ENCODE peak calls at places on chromosome 22, in eight cellular contexts. One of them, this sample, is unnamed.

GRCh38 chr22:30263883-30264282 is 2.8 kb downstream of the OSM start:
- DNase-seq in Peyer's patch: no peak
- DNase-seq in GM18507: no peak
- DNase-seq in activated T-helper 1 cell treated with anti-CD3 and anti-CD28 coated beads, Interleukin-12 subunit alpha, Interleukin-12 subunit beta, Interleukin-2, Interleukin-4 antibody, amounts not matched to agents 30 ng/mL and 10 ng/mL and 1 ng/mL, durations not matched to agents 14 hours and 24 hours and 36 hours: no peak
- DNase-seq in AG09309: no peak
- DNase-seq in activated naive CD4-positive, alpha-beta T cell treated with anti-CD3 and anti-CD28 coated beads for 36 hours: no peak
- DNase-seq in amniotic stem cell: no peak
- DNase-seq in KBM-7: no peak
- DNase-seq in this sample: no peak

GRCh38 chr22:50507421-50507990 is at the start of gene LMF2:
- DNase-seq in AG09309: peak
- DNase-seq in Peyer's patch: peak
- DNase-seq in activated T-helper 1 cell treated with anti-CD3 and anti-CD28 coated beads, Interleukin-12 subunit alpha, Interleukin-12 subunit beta, Interleukin-2, Interleukin-4 antibody, amounts not matched to agents 30 ng/mL and 10 ng/mL and 1 ng/mL, durations not matched to agents 14 hours and 24 hours and 36 hours: peak
- DNase-seq in KBM-7: peak
- DNase-seq in amniotic stem cell: no peak
- DNase-seq in GM18507: peak
- DNase-seq in activated naive CD4-positive, alpha-beta T cell treated with anti-CD3 and anti-CD28 coated beads for 36 hours: peak
- DNase-seq in this sample: peak

GRCh38 chr22:50246242-50247175 is 1.7 kb upstream of the TUBGCP6 start:
- DNase-seq in activated T-helper 1 cell treated with anti-CD3 and anti-CD28 coated beads, Interleukin-12 subunit alpha, Interleukin-12 subunit beta, Interleukin-2, Interleukin-4 antibody, amounts not matched to agents 30 ng/mL and 10 ng/mL and 1 ng/mL, durations not matched to agents 14 hours and 24 hours and 36 hours: no peak
- DNase-seq in Peyer's patch: no peak
- DNase-seq in KBM-7: no peak
- DNase-seq in GM18507: no peak
- DNase-seq in activated naive CD4-positive, alpha-beta T cell treated with anti-CD3 and anti-CD28 coated beads for 36 hours: no peak
- DNase-seq in AG09309: no peak
- DNase-seq in amniotic stem cell: no peak
- DNase-seq in this sample: no peak

GRCh38 chr22:48577014-48577690 is 1250.5 kb downstream of the BRD1 start:
- DNase-seq in GM18507: no peak
- DNase-seq in AG09309: no peak
- DNase-seq in activated T-helper 1 cell treated with anti-CD3 and anti-CD28 coated beads, Interleukin-12 subunit alpha, Interleukin-12 subunit beta, Interleukin-2, Interleukin-4 antibody, amounts not matched to agents 30 ng/mL and 10 ng/mL and 1 ng/mL, durations not matched to agents 14 hours and 24 hours and 36 hours: no peak
- DNase-seq in amniotic stem cell: no peak
- DNase-seq in activated naive CD4-positive, alpha-beta T cell treated with anti-CD3 and anti-CD28 coated beads for 36 hours: no peak
- DNase-seq in Peyer's patch: no peak
- DNase-seq in KBM-7: no peak
- DNase-seq in this sample: no peak

GRCh38 chr22:46150615-46151423 is 493 bp downstream of the PPARA start:
- DNase-seq in AG09309: no peak
- DNase-seq in Peyer's patch: peak
- DNase-seq in GM18507: peak
- DNase-seq in activated T-helper 1 cell treated with anti-CD3 and anti-CD28 coated beads, Interleukin-12 subunit alpha, Interleukin-12 subunit beta, Interleukin-2, Interleukin-4 antibody, amounts not matched to agents 30 ng/mL and 10 ng/mL and 1 ng/mL, durations not matched to agents 14 hours and 24 hours and 36 hours: peak
- DNase-seq in activated naive CD4-positive, alpha-beta T cell treated with anti-CD3 and anti-CD28 coated beads for 36 hours: peak
- DNase-seq in amniotic stem cell: no peak
- DNase-seq in KBM-7: peak
- DNase-seq in this sample: peak

GRCh38 chr22:38272373-38273134 is at the start of gene TMEM184B:
- DNase-seq in Peyer's patch: peak
- DNase-seq in AG09309: no peak
- DNase-seq in GM18507: peak
- DNase-seq in amniotic stem cell: no peak
- DNase-seq in activated naive CD4-positive, alpha-beta T cell treated with anti-CD3 and anti-CD28 coated beads for 36 hours: peak
- DNase-seq in activated T-helper 1 cell treated with anti-CD3 and anti-CD28 coated beads, Interleukin-12 subunit alpha, Interleukin-12 subunit beta, Interleukin-2, Interleukin-4 antibody, amounts not matched to agents 30 ng/mL and 10 ng/mL and 1 ng/mL, durations not matched to agents 14 hours and 24 hours and 36 hours: peak
- DNase-seq in KBM-7: peak
- DNase-seq in this sample: peak

GRCh38 chr22:20051927-20052308 is 28.1 kb upstream of the DGCR8 start:
- DNase-seq in AG09309: no peak
- DNase-seq in GM18507: no peak
- DNase-seq in amniotic stem cell: no peak
- DNase-seq in Peyer's patch: no peak
- DNase-seq in activated naive CD4-positive, alpha-beta T cell treated with anti-CD3 and anti-CD28 coated beads for 36 hours: no peak
- DNase-seq in KBM-7: no peak
- DNase-seq in activated T-helper 1 cell treated with anti-CD3 and anti-CD28 coated beads, Interleukin-12 subunit alpha, Interleukin-12 subunit beta, Interleukin-2, Interleukin-4 antibody, amounts not matched to agents 30 ng/mL and 10 ng/mL and 1 ng/mL, durations not matched to agents 14 hours and 24 hours and 36 hours: no peak
- DNase-seq in this sample: no peak

GRCh38 chr22:28600546-28601143 is 79.0 kb downstream of the TTC28 start:
- DNase-seq in activated naive CD4-positive, alpha-beta T cell treated with anti-CD3 and anti-CD28 coated beads for 36 hours: no peak
- DNase-seq in activated T-helper 1 cell treated with anti-CD3 and anti-CD28 coated beads, Interleukin-12 subunit alpha, Interleukin-12 subunit beta, Interleukin-2, Interleukin-4 antibody, amounts not matched to agents 30 ng/mL and 10 ng/mL and 1 ng/mL, durations not matched to agents 14 hours and 24 hours and 36 hours: no peak
- DNase-seq in amniotic stem cell: peak
- DNase-seq in Peyer's patch: no peak
- DNase-seq in AG09309: peak
- DNase-seq in GM18507: no peak
- DNase-seq in KBM-7: peak
- DNase-seq in this sample: no peak

GRCh38 chr22:30705710-30706651 is 11.3 kb downstream of the OSBP2 start:
- DNase-seq in Peyer's patch: no peak
- DNase-seq in KBM-7: peak
- DNase-seq in AG09309: peak
- DNase-seq in activated naive CD4-positive, alpha-beta T cell treated with anti-CD3 and anti-CD28 coated beads for 36 hours: peak
- DNase-seq in amniotic stem cell: no peak
- DNase-seq in activated T-helper 1 cell treated with anti-CD3 and anti-CD28 coated beads, Interleukin-12 subunit alpha, Interleukin-12 subunit beta, Interleukin-2, Interleukin-4 antibody, amounts not matched to agents 30 ng/mL and 10 ng/mL and 1 ng/mL, durations not matched to agents 14 hours and 24 hours and 36 hours: no peak
- DNase-seq in GM18507: peak
- DNase-seq in this sample: no peak

GRCh38 chr22:29784451-29785361 is 17.5 kb downstream of the UQCR10 start:
- DNase-seq in KBM-7: no peak
- DNase-seq in activated T-helper 1 cell treated with anti-CD3 and anti-CD28 coated beads, Interleukin-12 subunit alpha, Interleukin-12 subunit beta, Interleukin-2, Interleukin-4 antibody, amounts not matched to agents 30 ng/mL and 10 ng/mL and 1 ng/mL, durations not matched to agents 14 hours and 24 hours and 36 hours: no peak
- DNase-seq in activated naive CD4-positive, alpha-beta T cell treated with anti-CD3 and anti-CD28 coated beads for 36 hours: no peak
- DNase-seq in GM18507: no peak
- DNase-seq in AG09309: no peak
- DNase-seq in amniotic stem cell: no peak
- DNase-seq in Peyer's patch: no peak
- DNase-seq in this sample: no peak

GRCh38 chr22:49450521-49450920 is 377.2 kb downstream of the BRD1 start:
- DNase-seq in amniotic stem cell: no peak
- DNase-seq in KBM-7: no peak
- DNase-seq in GM18507: no peak
- DNase-seq in Peyer's patch: no peak
- DNase-seq in AG09309: no peak
- DNase-seq in activated T-helper 1 cell treated with anti-CD3 and anti-CD28 coated beads, Interleukin-12 subunit alpha, Interleukin-12 subunit beta, Interleukin-2, Interleukin-4 antibody, amounts not matched to agents 30 ng/mL and 10 ng/mL and 1 ng/mL, durations not matched to agents 14 hours and 24 hours and 36 hours: no peak
- DNase-seq in activated naive CD4-positive, alpha-beta T cell treated with anti-CD3 and anti-CD28 coated beads for 36 hours: no peak
- DNase-seq in this sample: no peak

GRCh38 chr22:46036558-46037408 is 59.8 kb upstream of the WNT7B start:
- DNase-seq in GM18507: no peak
- DNase-seq in Peyer's patch: peak
- DNase-seq in amniotic stem cell: no peak
- DNase-seq in activated T-helper 1 cell treated with anti-CD3 and anti-CD28 coated beads, Interleukin-12 subunit alpha, Interleukin-12 subunit beta, Interleukin-2, Interleukin-4 antibody, amounts not matched to agents 30 ng/mL and 10 ng/mL and 1 ng/mL, durations not matched to agents 14 hours and 24 hours and 36 hours: peak
- DNase-seq in AG09309: no peak
- DNase-seq in activated naive CD4-positive, alpha-beta T cell treated with anti-CD3 and anti-CD28 coated beads for 36 hours: peak
- DNase-seq in KBM-7: peak
- DNase-seq in this sample: peak

GRCh38 chr22:31995807-31996206 is 47.3 kb upstream of the SLC5A1 start:
- DNase-seq in KBM-7: no peak
- DNase-seq in GM18507: no peak
- DNase-seq in amniotic stem cell: no peak
- DNase-seq in Peyer's patch: no peak
- DNase-seq in AG09309: no peak
- DNase-seq in activated naive CD4-positive, alpha-beta T cell treated with anti-CD3 and anti-CD28 coated beads for 36 hours: no peak
- DNase-seq in activated T-helper 1 cell treated with anti-CD3 and anti-CD28 coated beads, Interleukin-12 subunit alpha, Interleukin-12 subunit beta, Interleukin-2, Interleukin-4 antibody, amounts not matched to agents 30 ng/mL and 10 ng/mL and 1 ng/mL, durations not matched to agents 14 hours and 24 hours and 36 hours: no peak
- DNase-seq in this sample: no peak

GRCh38 chr22:28759861-28760560 is 12.5 kb upstream of the CCDC117 start:
- DNase-seq in AG09309: no peak
- DNase-seq in GM18507: no peak
- DNase-seq in amniotic stem cell: no peak
- DNase-seq in Peyer's patch: no peak
- DNase-seq in activated T-helper 1 cell treated with anti-CD3 and anti-CD28 coated beads, Interleukin-12 subunit alpha, Interleukin-12 subunit beta, Interleukin-2, Interleukin-4 antibody, amounts not matched to agents 30 ng/mL and 10 ng/mL and 1 ng/mL, durations not matched to agents 14 hours and 24 hours and 36 hours: no peak
- DNase-seq in activated naive CD4-positive, alpha-beta T cell treated with anti-CD3 and anti-CD28 coated beads for 36 hours: no peak
- DNase-seq in KBM-7: no peak
- DNase-seq in this sample: no peak

GRCh38 chr22:20779813-20780148 is 5.9 kb downstream of the SERPIND1 start:
- DNase-seq in Peyer's patch: no peak
- DNase-seq in amniotic stem cell: no peak
- DNase-seq in KBM-7: no peak
- DNase-seq in activated naive CD4-positive, alpha-beta T cell treated with anti-CD3 and anti-CD28 coated beads for 36 hours: no peak
- DNase-seq in activated T-helper 1 cell treated with anti-CD3 and anti-CD28 coated beads, Interleukin-12 subunit alpha, Interleukin-12 subunit beta, Interleukin-2, Interleukin-4 antibody, amounts not matched to agents 30 ng/mL and 10 ng/mL and 1 ng/mL, durations not matched to agents 14 hours and 24 hours and 36 hours: no peak
- DNase-seq in GM18507: no peak
- DNase-seq in AG09309: no peak
- DNase-seq in this sample: no peak

GRCh38 chr22:40363059-40363458 is 7.3 kb upstream of the SGSM3 start:
- DNase-seq in amniotic stem cell: peak
- DNase-seq in GM18507: no peak
- DNase-seq in AG09309: no peak
- DNase-seq in KBM-7: no peak
- DNase-seq in activated T-helper 1 cell treated with anti-CD3 and anti-CD28 coated beads, Interleukin-12 subunit alpha, Interleukin-12 subunit beta, Interleukin-2, Interleukin-4 antibody, amounts not matched to agents 30 ng/mL and 10 ng/mL and 1 ng/mL, durations not matched to agents 14 hours and 24 hours and 36 hours: no peak
- DNase-seq in activated naive CD4-positive, alpha-beta T cell treated with anti-CD3 and anti-CD28 coated beads for 36 hours: no peak
- DNase-seq in Peyer's patch: no peak
- DNase-seq in this sample: no peak

GRCh38 chr22:18114495-18114894 is 3.9 kb downstream of the TUBA8 start:
- DNase-seq in AG09309: no peak
- DNase-seq in activated T-helper 1 cell treated with anti-CD3 and anti-CD28 coated beads, Interleukin-12 subunit alpha, Interleukin-12 subunit beta, Interleukin-2, Interleukin-4 antibody, amounts not matched to agents 30 ng/mL and 10 ng/mL and 1 ng/mL, durations not matched to agents 14 hours and 24 hours and 36 hours: no peak
- DNase-seq in GM18507: no peak
- DNase-seq in activated naive CD4-positive, alpha-beta T cell treated with anti-CD3 and anti-CD28 coated beads for 36 hours: no peak
- DNase-seq in Peyer's patch: no peak
- DNase-seq in amniotic stem cell: no peak
- DNase-seq in KBM-7: peak
- DNase-seq in this sample: no peak

This sample was measured in T-helper 2 cell treated with Interferon-gamma antibody and Interleukin-4, amounts not matched to agents 5 μg/mL and 100 μg/mL, for 36 hours.